ENCODE peak calls at places on chromosomes 16 and 17, in six cellular contexts. J, Q, T, X, R and S are unnamed samples.

GRCh38 chr17:48143629-48144028 is 36.1 kb downstream of the SNX11 start:
- DNase-seq in J (no peak), Q (no peak), T (no peak), X (no peak), R (no peak), S (no peak)

GRCh38 chr17:35368086-35368824 is 5.2 kb downstream of the SLFN11 start:
- DNase-seq in J (no peak), Q (peak), T (no peak), X (no peak), R (no peak), S (no peak)

GRCh38 chr16:3878610-3879009 is 1.9 kb downstream of the CREBBP start:
- DNase-seq in J (no peak), Q (no peak), T (no peak), X (no peak), R (no peak), S (no peak)

GRCh38 chr17:62931101-62931500 is 34.9 kb upstream of the TANC2 start:
- DNase-seq in J (no peak), Q (no peak), T (no peak), X (no peak), R (no peak), S (no peak)

GRCh38 chr17:28545787-28546415 is 6.5 kb downstream of the UNC119 start:
- DNase-seq in J (no peak), Q (no peak), T (no peak), X (no peak), R (no peak), S (no peak)

GRCh38 chr17:4483012-4483840 is 15.5 kb upstream of the SPNS2 start:
- DNase-seq in J (peak), Q (no peak), T (no peak), X (no peak), R (no peak), S (peak)

GRCh38 chr17:32671891-32672290 is 185.1 kb downstream of the CDK5R1 start:
- DNase-seq in J (peak), Q (no peak), T (no peak), X (peak), R (no peak), S (no peak)

GRCh38 chr17:350706-351435 is 1.7 kb downstream of the RPH3AL start:
- DNase-seq in J (peak), Q (no peak), T (no peak), X (peak), R (no peak), S (no peak)

GRCh38 chr16:87789437-87790277 is 23.9 kb upstream of the KLHDC4 start:
- DNase-seq in J (no peak), Q (no peak), T (no peak), X (peak), R (no peak), S (peak)

GRCh38 chr17:31581022-31581483 is 189.6 kb downstream of the RAB11FIP4 start:
- DNase-seq in J (peak), Q (no peak), T (peak), X (peak), R (no peak), S (no peak)

GRCh38 chr17:29948460-29949185 is 7.2 kb downstream of the EFCAB5 start:
- DNase-seq in J (no peak), Q (no peak), T (no peak), X (no peak), R (no peak), S (no peak)

GRCh38 chr16:89581861-89582563 is 6.5 kb downstream of the CPNE7 start:
- DNase-seq in J (no peak), Q (no peak), T (peak), X (no peak), R (no peak), S (no peak)

GRCh38 chr17:29178750-29179231 is 1.4 kb downstream of the MYO18A start:
- DNase-seq in J (no peak), Q (no peak), T (no peak), X (no peak), R (no peak), S (no peak)

GRCh38 chr17:47644324-47644723 is 5.4 kb upstream of the KPNB1 start:
- DNase-seq in J (peak), Q (no peak), T (no peak), X (no peak), R (no peak), S (no peak)

GRCh38 chr17:17740627-17741237 is 59.5 kb downstream of the RAI1 start:
- DNase-seq in J (no peak), Q (no peak), T (no peak), X (no peak), R (no peak), S (no peak)

GRCh38 chr16:11692171-11692570 is 23.9 kb downstream of the SNN start:
- DNase-seq in J (no peak), Q (no peak), T (no peak), X (no peak), R (no peak), S (no peak)

GRCh38 chr16:3734084-3734757 is 16.9 kb upstream of the TRAP1 start:
- DNase-seq in J (no peak), Q (no peak), T (no peak), X (peak), R (no peak), S (no peak)

GRCh38 chr17:66740226-66740625 is 94.7 kb upstream of the CACNG5 start:
- DNase-seq in J (no peak), Q (no peak), T (no peak), X (no peak), R (no peak), S (no peak)

GRCh38 chr17:44610871-44611270 is 45.4 kb upstream of the MEIOC start:
- DNase-seq in J (no peak), Q (no peak), T (no peak), X (no peak), R (no peak), S (no peak)

GRCh38 chr17:78411241-78411855 is 32.9 kb downstream of the PGS1 start:
- DNase-seq in J (no peak), Q (no peak), T (no peak), X (peak), R (no peak), S (no peak)

GRCh38 chr16:4327782-4328579 is 12.1 kb downstream of the GLIS2 start:
- DNase-seq in J (peak), Q (peak), T (peak), X (peak), R (no peak), S (no peak)

GRCh38 chr16:57297856-57298255 is 13.4 kb upstream of the PLLP start:
- DNase-seq in J (no peak), Q (peak), T (no peak), X (no peak), R (no peak), S (no peak)

GRCh38 chr17:410674-411401 is 58.2 kb upstream of the RPH3AL start:
- DNase-seq in J (no peak), Q (peak), T (no peak), X (peak), R (no peak), S (no peak)

GRCh38 chr17:48554412-48555090 is 9.6 kb upstream of the HOXB2 start:
- DNase-seq in J (no peak), Q (no peak), T (no peak), X (peak), R (no peak), S (no peak)

GRCh38 chr17:63458478-63458877 is 12.4 kb upstream of the CYB561 start:
- DNase-seq in J (no peak), Q (no peak), T (no peak), X (no peak), R (no peak), S (no peak)

GRCh38 chr16:80804061-80804450 is 342 bp downstream of the CDYL2 start:
- DNase-seq in J (peak), Q (peak), T (peak), X (peak), R (peak), S (no peak)

GRCh38 chr16:80803341-80804060 is 897 bp downstream of the CDYL2 start:
- DNase-seq in J (peak), Q (peak), T (peak), X (peak), R (no peak), S (no peak)

GRCh38 chr16:80802129-80802528 is 2.3 kb downstream of the CDYL2 start:
- DNase-seq in J (no peak), Q (no peak), T (no peak), X (no peak), R (no peak), S (no peak)

GRCh38 chr16:80804451-80805383 is at the start of gene CDYL2:
- DNase-seq in J (peak), Q (no peak), T (peak), X (peak), R (no peak), S (no peak)

DNA sequence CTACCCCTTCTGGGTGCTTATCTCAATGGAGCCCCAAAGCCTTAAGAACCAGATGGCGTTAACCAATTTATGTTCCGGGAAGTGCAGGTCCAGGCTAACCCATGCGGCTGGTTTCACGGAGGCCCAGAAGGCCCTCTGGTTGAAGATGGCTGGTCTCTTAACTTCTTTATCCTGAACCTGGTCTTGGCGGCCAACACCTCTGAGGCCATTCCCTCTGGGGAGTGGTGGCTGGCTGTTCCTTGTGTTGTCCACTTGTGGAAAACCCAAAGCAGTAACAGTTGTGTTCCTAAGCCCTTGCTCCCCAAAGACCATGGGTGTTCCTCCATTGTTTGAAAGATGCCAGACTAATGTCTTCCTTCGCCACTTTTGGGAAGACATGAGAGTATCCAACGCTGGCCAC is 1.5 kb downstream of the CDYL2 start:
- DNase-seq in J (no peak), Q (no peak), T (no peak), X (no peak), R (no peak), S (no peak)
- H3K4me3 ChIP-seq in J (peak), Q (no peak), T (peak), X (no peak), R (peak), S (peak)

GRCh38 chr16:84833542-84834402 is 14.0 kb downstream of the CRISPLD2 start:
- DNase-seq in J (no peak), Q (no peak), T (no peak), X (no peak), R (no peak), S (no peak)
- H3K4me3 ChIP-seq in J (no peak), Q (no peak), T (no peak), X (no peak), R (no peak), S (no peak)

GRCh38 chr16:50219402-50219975 is 46.9 kb upstream of the ADCY7 start:
- DNase-seq in J (no peak), Q (no peak), T (no peak), X (no peak), R (no peak), S (no peak)
- H3K4me3 ChIP-seq in J (no peak), Q (no peak), T (no peak), X (no peak), R (no peak), S (no peak)

GRCh38 chr16:69937465-69937951 is 13.6 kb upstream of the CLEC18A start:
- DNase-seq in J (peak), Q (no peak), T (no peak), X (no peak), R (no peak), S (no peak)
- H3K4me3 ChIP-seq in J (no peak), Q (no peak), T (no peak), X (no peak), R (no peak), S (no peak)

DNA sequence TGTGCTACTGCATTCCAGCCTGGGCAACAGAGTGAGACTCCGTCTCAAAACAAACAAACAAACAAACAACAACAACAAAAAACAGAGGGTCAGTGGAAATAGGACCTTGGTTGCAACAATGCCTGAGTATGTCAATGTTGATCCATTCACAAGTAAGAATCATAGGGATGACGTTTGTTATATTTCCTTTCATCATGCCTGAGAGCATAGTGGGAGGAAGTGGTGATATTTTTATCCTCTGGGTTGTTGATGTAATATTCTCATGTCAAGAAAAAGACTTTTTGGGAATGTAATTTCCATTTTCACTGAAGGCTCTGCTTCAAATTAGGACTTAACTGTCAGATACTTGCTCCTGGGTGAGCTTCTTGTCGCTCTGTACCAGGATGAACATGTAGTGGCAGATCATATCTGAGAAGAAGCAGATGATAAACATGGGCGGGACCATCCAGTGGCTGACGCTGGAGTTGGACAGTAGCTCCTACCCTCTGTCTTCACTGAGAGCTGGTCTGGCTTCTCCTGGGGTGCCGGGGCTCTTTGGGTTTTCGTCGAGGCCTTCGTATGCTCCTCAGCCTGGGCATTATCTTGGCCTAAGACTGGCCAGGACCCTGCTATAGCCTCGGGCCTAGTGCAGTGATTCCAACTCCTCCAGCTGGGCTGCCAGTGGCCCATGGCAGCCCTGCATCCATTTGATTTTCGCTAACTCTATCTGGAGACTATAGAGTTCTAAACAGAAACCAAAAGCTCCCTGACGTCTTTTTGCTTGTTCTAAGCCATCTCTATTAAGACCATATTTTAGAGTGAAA is 19.6 kb downstream of the CYB5B start:
- DNase-seq in J (no peak), Q (peak), T (peak), X (no peak), R (no peak), S (no peak)
- H3K4me3 ChIP-seq in J (peak), Q (peak), T (no peak), X (no peak), R (peak), S (no peak)

GRCh38 chr17:57561072-57561861 is 183.8 kb downstream of the CCDC182 start:
- DNase-seq in J (no peak), Q (no peak), T (no peak), X (no peak), R (no peak), S (no peak)
- H3K4me3 ChIP-seq in J (no peak), Q (no peak), T (no peak), X (no peak), R (no peak), S (no peak)